ENCODE peak calls at places on chromosomes 7 and 10, in four cellular contexts. One of them, this sample, is unnamed.

GRCh38 chr10:77898323-77899079 is 28.1 kb downstream of the DLG5 start:
- DNase-seq in GM12878: no peak
- DNase-seq in HepG2: no peak
- DNase-seq in K562: no peak
- DNase-seq in this sample: no peak

GRCh38 chr10:122780391-122780790 is 65.3 kb downstream of the CUZD1 start:
- DNase-seq in GM12878: no peak
- DNase-seq in HepG2: no peak
- DNase-seq in K562: no peak
- DNase-seq in this sample: no peak

GRCh38 chr7:9822458-9823290 is 1151.0 kb upstream of the PHF14 start:
- DNase-seq in GM12878: no peak
- DNase-seq in HepG2: no peak
- DNase-seq in K562: no peak
- DNase-seq in this sample: no peak

GRCh38 chr10:86261470-86261869 is 105.1 kb downstream of the GRID1 start:
- DNase-seq in GM12878: no peak
- DNase-seq in HepG2: no peak
- DNase-seq in K562: no peak
- DNase-seq in this sample: no peak

GRCh38 chr7:7702826-7703225 is 15.6 kb downstream of the RPA3 start:
- DNase-seq in GM12878: no peak
- DNase-seq in HepG2: peak
- DNase-seq in K562: no peak
- DNase-seq in this sample: no peak

GRCh38 chr7:71017602-71018001 is 114.3 kb upstream of the GALNT17 start:
- DNase-seq in GM12878: no peak
- DNase-seq in HepG2: no peak
- DNase-seq in K562: peak
- DNase-seq in this sample: no peak

GRCh38 chr7:133061792-133062191 is 20.1 kb downstream of the CHCHD3 start:
- DNase-seq in GM12878: no peak
- DNase-seq in HepG2: no peak
- DNase-seq in K562: no peak
- DNase-seq in this sample: no peak

GRCh38 chr7:152050547-152050971 is 25.1 kb downstream of the GALNT11 start:
- DNase-seq in GM12878: no peak
- DNase-seq in HepG2: no peak
- DNase-seq in K562: no peak
- DNase-seq in this sample: no peak

GRCh38 chr7:84624927-84625326 is 430.3 kb upstream of the SEMA3A start:
- DNase-seq in GM12878: no peak
- DNase-seq in HepG2: no peak
- DNase-seq in K562: no peak
- DNase-seq in this sample: no peak

GRCh38 chr7:116242759-116243158 is 32.4 kb downstream of the TES start:
- DNase-seq in GM12878: no peak
- DNase-seq in HepG2: no peak
- DNase-seq in K562: no peak
- DNase-seq in this sample: no peak

GRCh38 chr10:97669561-97669960 is 17.5 kb downstream of the AVPI1 start:
- DNase-seq in GM12878: no peak
- DNase-seq in HepG2: no peak
- DNase-seq in K562: no peak
- DNase-seq in this sample: no peak

GRCh38 chr7:113086431-113086888 is at the start of gene GPR85:
- DNase-seq in GM12878: no peak
- DNase-seq in HepG2: no peak
- DNase-seq in K562: peak
- DNase-seq in this sample: peak

GRCh38 chr7:13604178-13604577 is 385.3 kb downstream of the ETV1 start:
- DNase-seq in GM12878: no peak
- DNase-seq in HepG2: no peak
- DNase-seq in K562: no peak
- DNase-seq in this sample: no peak

GRCh38 chr7:157961731-157962457 is 625.1 kb downstream of the DNAJB6 start:
- DNase-seq in GM12878: no peak
- DNase-seq in HepG2: no peak
- DNase-seq in K562: no peak
- DNase-seq in this sample: no peak

GRCh38 chr10:71852335-71852937 is 1.4 kb upstream of the PSAP start:
- DNase-seq in GM12878: no peak
- DNase-seq in HepG2: no peak
- DNase-seq in K562: no peak
- DNase-seq in this sample: no peak

GRCh38 chr7:35030848-35031247 is 6.4 kb downstream of the DPY19L1 start:
- DNase-seq in GM12878: no peak
- DNase-seq in HepG2: no peak
- DNase-seq in K562: no peak
- DNase-seq in this sample: no peak

GRCh38 chr7:13017881-13018280 is 330.4 kb downstream of the ARL4A start:
- DNase-seq in GM12878: no peak
- DNase-seq in HepG2: no peak
- DNase-seq in K562: no peak
- DNase-seq in this sample: no peak

GRCh38 chr7:452791-453455 is 66.7 kb downstream of the PDGFA start:
- DNase-seq in GM12878: no peak
- DNase-seq in HepG2: no peak
- DNase-seq in K562: no peak
- DNase-seq in this sample: no peak

GRCh38 chr7:135862586-135863361 is 114.2 kb upstream of the FAM180A start:
- DNase-seq in GM12878: no peak
- DNase-seq in HepG2: no peak
- DNase-seq in K562: no peak
- DNase-seq in this sample: no peak

GRCh38 chr7:867001-867405 is 9.4 kb upstream of the GET4 start:
- DNase-seq in GM12878: no peak
- DNase-seq in HepG2: no peak
- DNase-seq in K562: no peak
- DNase-seq in this sample: no peak

GRCh38 chr10:3623746-3624145 is 161.3 kb downstream of the KLF6 start:
- DNase-seq in GM12878: peak
- DNase-seq in HepG2: peak
- DNase-seq in K562: no peak
- DNase-seq in this sample: no peak

GRCh38 chr10:13673165-13673564 is 86.4 kb downstream of the PRPF18 start:
- DNase-seq in GM12878: no peak
- DNase-seq in HepG2: no peak
- DNase-seq in K562: no peak
- DNase-seq in this sample: peak

GRCh38 chr10:15352818-15353217 is 18.3 kb downstream of the FAM171A1 start:
- DNase-seq in GM12878: no peak
- DNase-seq in HepG2: no peak
- DNase-seq in K562: no peak
- DNase-seq in this sample: no peak

GRCh38 chr7:138665669-138666140 is 35.5 kb downstream of the SVOPL start:
- DNase-seq in GM12878: no peak
- DNase-seq in HepG2: peak
- DNase-seq in K562: no peak
- DNase-seq in this sample: no peak
- TF ChIP-seq FOXM1 in GM12878: no peak
- TF ChIP-seq FOXM1 in HepG2: no peak
- TF ChIP-seq FOXM1 in K562: no peak
- TF ChIP-seq FOXM1 in this sample: no peak

GRCh38 chr7:38756521-38756920 is 125.3 kb upstream of the AMPH start:
- DNase-seq in GM12878: no peak
- DNase-seq in HepG2: no peak
- DNase-seq in K562: no peak
- DNase-seq in this sample: no peak
- TF ChIP-seq SP1 in GM12878: no peak
- TF ChIP-seq SP1 in HepG2: no peak
- TF ChIP-seq SP1 in K562: no peak
- TF ChIP-seq SP1 in this sample: no peak

GRCh38 chr10:110642204-110642979 is 1.7 kb upstream of the RBM20 start:
- DNase-seq in GM12878: no peak
- DNase-seq in HepG2: no peak
- DNase-seq in K562: no peak
- DNase-seq in this sample: no peak

GRCh38 chr10:110644598-110645462 is 694 bp downstream of the RBM20 start:
- DNase-seq in GM12878: no peak
- DNase-seq in HepG2: no peak
- DNase-seq in K562: peak
- DNase-seq in this sample: no peak

GRCh38 chr10:110646417-110647135 is 2.4 kb downstream of the RBM20 start:
- DNase-seq in GM12878: no peak
- DNase-seq in HepG2: no peak
- DNase-seq in K562: peak
- DNase-seq in this sample: peak

GRCh38 chr10:110642980-110643655 is 1.0 kb upstream of the RBM20 start:
- DNase-seq in GM12878: no peak
- DNase-seq in HepG2: no peak
- DNase-seq in K562: no peak
- DNase-seq in this sample: no peak

DNA sequence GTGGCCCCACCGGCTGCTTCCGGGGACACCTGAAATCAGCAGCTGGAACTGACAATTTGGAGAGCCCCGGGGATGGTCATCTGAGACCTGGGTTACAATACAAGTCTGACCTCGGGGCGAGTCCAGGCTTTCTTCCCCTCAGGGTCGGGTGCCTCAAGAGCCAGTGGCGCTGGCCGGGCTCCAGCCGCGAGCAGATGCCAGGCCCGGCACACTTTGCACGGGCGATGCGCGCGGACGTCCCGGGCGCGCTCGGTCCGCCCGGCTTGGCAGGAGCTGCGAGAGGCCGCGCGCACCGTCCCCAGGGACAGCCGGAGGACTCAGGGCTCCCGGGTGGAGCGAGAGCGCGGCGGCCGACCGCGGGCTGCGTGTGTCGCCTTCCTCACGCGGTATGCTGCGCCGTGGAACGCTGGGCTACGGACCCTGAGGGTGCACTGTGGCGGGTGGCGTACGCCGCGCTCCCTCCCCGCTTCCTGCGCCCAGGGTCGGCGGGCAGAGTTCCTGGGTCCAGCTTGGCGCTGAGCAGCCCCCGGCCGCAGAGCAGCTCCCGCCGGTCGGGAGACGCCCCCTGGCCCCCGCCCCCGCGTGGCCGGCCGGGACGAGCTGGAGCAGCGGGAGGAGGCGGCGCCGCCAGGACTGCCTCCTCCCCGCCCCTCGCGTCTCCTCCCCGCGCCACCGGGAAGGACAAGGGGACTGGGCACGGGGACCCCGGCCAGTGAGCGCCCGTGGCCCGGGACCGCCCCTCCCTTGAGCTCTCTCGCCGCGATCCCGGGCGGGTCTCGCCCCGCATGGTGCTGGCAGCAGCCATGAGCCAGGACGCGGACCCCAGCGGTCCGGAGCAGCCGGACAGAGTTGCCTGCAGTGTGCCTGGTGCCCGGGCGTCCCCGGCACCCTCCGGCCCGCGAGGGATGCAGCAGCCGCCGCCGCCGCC is at the start of gene RBM20:
- DNase-seq in GM12878: no peak
- DNase-seq in HepG2: no peak
- DNase-seq in K562: peak
- DNase-seq in this sample: peak
- TF ChIP-seq TARDBP in GM12878: no peak
- TF ChIP-seq TARDBP in HepG2: no peak
- TF ChIP-seq TARDBP in K562: no peak
- TF ChIP-seq TARDBP in this sample: no peak

DNA sequence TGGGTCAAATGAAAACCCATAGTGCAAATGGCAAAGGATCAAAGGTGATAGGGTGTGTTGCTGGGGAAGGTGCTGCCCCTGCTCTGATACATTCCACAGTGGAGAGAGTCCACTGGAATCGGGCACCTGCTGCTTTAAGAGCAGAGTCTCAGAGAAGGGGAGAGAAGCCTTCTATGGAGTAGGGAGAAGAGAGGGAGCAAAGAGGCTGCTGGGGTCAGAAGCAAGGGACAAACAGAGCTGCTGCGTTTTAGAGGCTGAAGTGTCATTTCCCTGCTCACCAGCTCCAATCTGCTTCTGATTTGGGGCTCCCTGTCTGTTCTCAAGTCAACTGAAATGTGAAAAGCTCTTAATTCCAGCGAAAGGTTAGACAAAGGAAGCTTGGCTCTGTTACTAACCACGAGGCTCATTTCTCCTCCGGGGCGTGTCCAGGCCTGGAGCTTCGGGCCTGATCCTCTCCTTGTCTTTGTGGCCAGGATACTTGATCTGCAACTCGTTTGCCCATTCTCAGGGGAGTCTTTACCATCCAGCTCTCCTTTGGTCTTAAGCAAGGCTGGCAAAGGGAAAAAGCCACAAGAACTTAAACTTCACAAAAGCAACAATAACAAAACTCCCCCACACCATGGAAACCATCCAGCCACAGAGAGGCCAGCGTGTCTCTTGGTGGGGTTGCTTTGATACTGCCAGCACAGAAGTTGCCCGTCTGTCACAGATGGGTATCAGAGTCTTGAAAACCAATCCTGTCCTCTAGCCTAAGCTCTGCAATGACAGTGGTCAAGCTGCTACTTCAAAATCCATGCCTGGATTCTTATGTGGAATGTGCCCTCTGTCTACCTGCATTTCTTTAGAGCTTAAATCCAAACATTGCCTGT is 692.6 kb downstream of the SUGCT start:
- DNase-seq in GM12878: no peak
- DNase-seq in HepG2: no peak
- DNase-seq in K562: no peak
- DNase-seq in this sample: no peak
- TF ChIP-seq FOXM1 in GM12878: no peak
- TF ChIP-seq FOXM1 in HepG2: no peak
- TF ChIP-seq FOXM1 in K562: no peak
- TF ChIP-seq FOXM1 in this sample: no peak

DNA sequence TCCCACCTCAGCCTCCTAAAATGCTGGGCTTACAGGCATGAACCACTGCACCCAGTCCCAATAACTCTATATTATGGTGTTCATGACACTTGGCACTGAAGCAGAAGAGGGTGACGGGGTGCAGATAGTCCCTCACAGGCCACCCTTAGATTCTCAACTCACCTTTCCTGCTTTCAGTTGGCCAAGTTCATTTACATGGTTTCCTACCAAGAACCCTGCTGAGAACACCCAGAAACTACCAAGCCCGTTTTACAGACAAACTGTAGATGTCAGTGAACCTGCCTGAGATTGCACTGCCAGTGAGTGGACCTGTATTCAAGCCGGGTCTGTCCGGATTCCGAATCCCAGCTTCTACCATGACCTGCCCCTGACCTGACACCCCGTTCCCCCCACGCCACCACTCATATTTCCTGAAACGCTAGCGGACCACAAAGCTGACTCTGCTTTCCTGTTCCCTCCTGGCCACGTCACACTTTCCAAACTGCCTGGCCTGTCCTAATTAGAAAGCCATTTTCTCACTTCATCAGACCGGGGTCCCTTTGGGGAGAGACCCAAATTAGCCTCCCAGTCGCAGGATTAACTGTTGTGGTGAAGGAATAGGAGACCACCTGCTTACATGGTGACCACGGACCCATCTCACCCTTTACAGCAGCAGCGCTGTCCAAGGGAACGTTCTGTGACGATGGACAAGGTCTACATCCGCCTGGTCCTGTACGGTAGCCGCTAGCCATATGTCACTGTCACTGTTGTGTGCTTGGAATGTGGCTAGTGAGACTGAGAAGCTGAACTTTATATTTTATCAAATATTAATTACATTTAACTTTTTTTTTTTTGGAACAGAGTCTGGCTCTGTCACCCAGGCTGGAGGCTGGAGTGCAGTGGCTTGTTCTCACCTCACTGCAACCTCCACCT is 17.1 kb downstream of the GRID2IP start:
- DNase-seq in GM12878: peak
- DNase-seq in HepG2: no peak
- DNase-seq in K562: no peak
- DNase-seq in this sample: no peak
- TF ChIP-seq SP1 in GM12878: no peak
- TF ChIP-seq SP1 in HepG2: no peak
- TF ChIP-seq SP1 in K562: no peak
- TF ChIP-seq SP1 in this sample: no peak

GRCh38 chr10:47098964-47099363 is 187.7 kb downstream of the PTPN20 start:
- DNase-seq in GM12878: no peak
- DNase-seq in HepG2: no peak
- DNase-seq in K562: no peak
- DNase-seq in this sample: no peak
- TF ChIP-seq TARDBP in GM12878: no peak
- TF ChIP-seq TARDBP in HepG2: no peak
- TF ChIP-seq TARDBP in K562: no peak
- TF ChIP-seq TARDBP in this sample: no peak

This sample was measured in HEK293T.